ENCODE peak calls at places on chromosomes 1 and 21, in five cellular contexts. M is GM20000; I is EL; B is HTR-8/SVneo; Q is activated CD8-positive, alpha-beta T cell treated with anti-CD3 and anti-CD28 coated beads, Interleukin-2, amount 10 ng/mL, durations not matched to agents 7 days and 5 days. V is an unnamed sample.
A peak's percentile ranks its signal among the peaks of the same experiment; 100 is the strongest.

GRCh38 chr1:69567847-69568434 is at the start of gene LRRC7:
- DNase-seq in M (peak; percentile 29), Q (no peak), B (peak; percentile 10), I (peak; percentile 4), V (no peak)

GRCh38 chr1:11845641-11846335 is 1.8 kb downstream of the NPPA start:
- DNase-seq in I (no peak), B (peak; percentile 27), M (peak; percentile 29), Q (no peak), V (peak; percentile 84)

GRCh38 chr1:152024228-152024627 is 12.6 kb downstream of the S100A11 start:
- DNase-seq in I (no peak), B (no peak), Q (no peak), M (no peak), V (no peak)

GRCh38 chr1:116488052-116488451 is 82.8 kb downstream of the CD58 start:
- DNase-seq in B (no peak), M (no peak), Q (no peak), I (no peak), V (no peak)

GRCh38 chr1:184945034-184945433 is 29.3 kb downstream of the NIBAN1 start:
- DNase-seq in Q (no peak), M (peak; percentile 27), I (no peak), B (no peak), V (peak; percentile 15)

GRCh38 chr21:35882791-35883240 is 177.5 kb downstream of the SETD4 start:
- DNase-seq in I (peak; percentile 47), M (no peak), Q (no peak), B (no peak), V (no peak)

GRCh38 chr21:42312626-42313104 is 2.5 kb downstream of the TFF3 start:
- DNase-seq in B (no peak), I (no peak), M (no peak), Q (no peak), V (no peak)

GRCh38 chr21:39441502-39442475 is 3.8 kb downstream of the LCA5L start:
- DNase-seq in B (peak; percentile 42), M (peak; percentile 61), Q (peak; percentile 53), I (peak; percentile 50), V (peak; percentile 78)

GRCh38 chr1:12424793-12425192 is 193.2 kb downstream of the DHRS3 start:
- DNase-seq in M (no peak), B (no peak), Q (no peak), I (peak; percentile 22), V (no peak)

GRCh38 chr1:229694053-229694693 is 68.1 kb downstream of the URB2 start:
- DNase-seq in B (no peak), I (peak; percentile 67), M (no peak), Q (no peak), V (peak; percentile 69)

GRCh38 chr1:150981177-150981804 is 801 bp upstream of the ANXA9 start:
- DNase-seq in M (no peak), Q (no peak), B (no peak), I (peak; percentile 36), V (peak; percentile 50)

GRCh38 chr1:54347955-54348699 is 58.1 kb downstream of the SSBP3 start:
- DNase-seq in I (no peak), Q (no peak), B (no peak), M (no peak), V (no peak)